ENCODE peak calls at places on chromosomes 12 and 14, in eight cellular contexts. H is AG09309; L is NCI-H1092 treated with DMSO at 0.1 percent for 48 hours; R is CD4-positive, alpha-beta T cell; J is H4; X is NCI-H345; N is non-pigmented ciliary epithelial cell; S is HT1080. G is an unnamed sample.

GRCh38 chr12:87086118-87086891 is 830.1 kb upstream of the MGAT4C start:
- DNase-seq in H (no peak), L (peak), R (no peak), J (peak), X (no peak), N (no peak), S (peak), G (peak)

GRCh38 chr14:72678360-72678759 is 215.5 kb downstream of the DPF3 start:
- DNase-seq in H (no peak), L (no peak), R (no peak), J (no peak), X (no peak), N (peak), S (peak), G (no peak)

GRCh38 chr12:67802723-67803122 is 154.2 kb downstream of the DYRK2 start:
- DNase-seq in H (no peak), L (no peak), R (no peak), J (no peak), X (no peak), N (no peak), S (no peak), G (no peak)

GRCh38 chr12:122995503-122996187 is 15.2 kb downstream of the ARL6IP4 start:
- DNase-seq in H (no peak), L (no peak), R (no peak), J (no peak), X (no peak), N (no peak), S (no peak), G (no peak)

GRCh38 chr14:66401447-66402095 is 84.6 kb upstream of the CCDC196 start:
- DNase-seq in H (no peak), L (peak), R (no peak), J (no peak), X (no peak), N (no peak), S (no peak), G (no peak)

GRCh38 chr14:64417042-64417770 is 29.1 kb downstream of the MTHFD1 start:
- DNase-seq in H (no peak), L (no peak), R (no peak), J (no peak), X (no peak), N (no peak), S (peak), G (no peak)

GRCh38 chr12:25347716-25348261 is 97.1 kb upstream of the KRAS start:
- DNase-seq in H (no peak), L (no peak), R (no peak), J (no peak), X (no peak), N (no peak), S (no peak), G (no peak)

GRCh38 chr14:91780452-91780851 is 48.6 kb upstream of the CATSPERB start:
- DNase-seq in H (no peak), L (no peak), R (no peak), J (no peak), X (no peak), N (no peak), S (no peak), G (no peak)

GRCh38 chr12:10567813-10568212 is 45.6 kb downstream of the MAGOHB start:
- DNase-seq in H (no peak), L (no peak), R (no peak), J (no peak), X (no peak), N (no peak), S (no peak), G (no peak)

GRCh38 chr14:91985008-91985407 is 37.5 kb upstream of the FBLN5 start:
- DNase-seq in H (no peak), L (no peak), R (no peak), J (no peak), X (no peak), N (no peak), S (peak), G (no peak)

GRCh38 chr14:68616255-68616902 is 176.5 kb downstream of the ZFP36L1 start:
- DNase-seq in H (no peak), L (peak), R (no peak), J (no peak), X (no peak), N (no peak), S (no peak), G (no peak)

GRCh38 chr12:88361493-88361892 is 218.8 kb downstream of the KITLG start:
- DNase-seq in H (no peak), L (no peak), R (no peak), J (no peak), X (no peak), N (no peak), S (no peak), G (no peak)

GRCh38 chr14:103257211-103257962 is 76.7 kb upstream of the EIF5 start:
- DNase-seq in H (no peak), L (no peak), R (no peak), J (no peak), X (no peak), N (no peak), S (peak), G (peak)

GRCh38 chr14:23692416-23692815 is 56.3 kb downstream of the DHRS2 start:
- DNase-seq in H (no peak), L (no peak), R (no peak), J (no peak), X (no peak), N (no peak), S (no peak), G (no peak)

GRCh38 chr14:73997944-73998451 is 21.1 kb downstream of the ENTPD5 start:
- DNase-seq in H (no peak), L (no peak), R (no peak), J (no peak), X (no peak), N (no peak), S (no peak), G (peak)

GRCh38 chr12:64059685-64060084 is 162.4 kb downstream of the KICS2 start:
- DNase-seq in H (no peak), L (no peak), R (no peak), J (no peak), X (no peak), N (no peak), S (no peak), G (no peak)

GRCh38 chr14:63891148-63891964 is 38.6 kb downstream of the SYNE2 start:
- DNase-seq in H (no peak), L (peak), R (no peak), J (no peak), X (no peak), N (no peak), S (no peak), G (peak)

GRCh38 chr12:130916251-130916911 is 37.3 kb upstream of the ADGRD1 start:
- DNase-seq in H (peak), L (peak), R (no peak), J (peak), X (peak), N (no peak), S (peak), G (peak)

GRCh38 chr12:57147641-57147944 is 174 bp upstream of the LRP1-AS start:
- DNase-seq in H (no peak), L (no peak), R (no peak), J (no peak), X (no peak), N (no peak), S (peak), G (no peak)

GRCh38 chr12:54191550-54192022 is 2.8 kb upstream of the SMUG1 start:
- DNase-seq in H (peak), L (peak), R (peak), J (peak), X (peak), N (peak), S (peak), G (peak)

GRCh38 chr12:122062832-122063690 is 15.5 kb upstream of the MLXIP start:
- DNase-seq in H (no peak), L (peak), R (no peak), J (peak), X (no peak), N (no peak), S (peak), G (peak)

GRCh38 chr14:104774453-104775072 is 21.0 kb downstream of the AKT1 start:
- DNase-seq in H (no peak), L (no peak), R (no peak), J (no peak), X (no peak), N (no peak), S (no peak), G (no peak)

GRCh38 chr14:76908834-76909233 is 82.6 kb downstream of the LRRC74A start:
- DNase-seq in H (no peak), L (no peak), R (no peak), J (no peak), X (no peak), N (no peak), S (no peak), G (no peak)

GRCh38 chr14:84028205-84028604 is 1501.7 kb upstream of the FLRT2 start:
- DNase-seq in H (no peak), L (no peak), R (no peak), J (no peak), X (no peak), N (no peak), S (no peak), G (no peak)

GRCh38 chr12:55965240-55965639 is 602 bp downstream of the PMEL start:
- DNase-seq in H (no peak), L (no peak), R (no peak), J (no peak), X (no peak), N (no peak), S (no peak), G (no peak)

GRCh38 chr14:105322791-105323556 is 8.4 kb downstream of the PACS2 start:
- DNase-seq in H (no peak), L (no peak), R (no peak), J (no peak), X (no peak), N (no peak), S (no peak), G (no peak)

GRCh38 chr12:113072136-113072535 is 15.6 kb downstream of the DTX1 start:
- DNase-seq in H (no peak), L (no peak), R (no peak), J (no peak), X (peak), N (no peak), S (peak), G (peak)

GRCh38 chr12:107283652-107284051 is 190.3 kb upstream of the CRY1 start:
- DNase-seq in H (no peak), L (no peak), R (no peak), J (no peak), X (no peak), N (no peak), S (no peak), G (no peak)

GRCh38 chr14:66233571-66233970 is 252.6 kb upstream of the CCDC196 start:
- DNase-seq in H (no peak), L (peak), R (no peak), J (no peak), X (peak), N (no peak), S (no peak), G (peak)

GRCh38 chr12:29035112-29035511 is 114.0 kb upstream of the FAR2 start:
- DNase-seq in H (no peak), L (no peak), R (no peak), J (no peak), X (no peak), N (no peak), S (no peak), G (no peak)

GRCh38 chr12:94593822-94594442 is 56.4 kb downstream of the TMCC3 start:
- DNase-seq in H (no peak), L (no peak), R (no peak), J (no peak), X (no peak), N (no peak), S (no peak), G (no peak)

G was measured in NCI-H2081.